ENCODE peak calls at places on chromosomes 16 and 17, in five cellular contexts. R is GM12878, F is gastrocnemius medialis, K is tibial nerve, J is spleen. Z is an unnamed sample. For H3K9me3 and H3K4me1, the result is how much of the 10 kb centered on the place peaks cover.

GRCh38 chr17:68197091-68197996 is 50.5 kb upstream of the AMZ2 start:
- DNase-seq in R (no peak), F (no peak), K (no peak), J (peak), Z (no peak)

GRCh38 chr16:86306811-86307517 is 203.4 kb upstream of the FOXF1 start:
- DNase-seq in R (no peak), F (no peak), K (no peak), J (no peak), Z (no peak)

GRCh38 chr16:52227851-52228250 is 319.1 kb downstream of the TOX3 start:
- DNase-seq in R (no peak), F (no peak), K (no peak), J (no peak), Z (no peak)

GRCh38 chr17:56909742-56910508 is 3.9 kb downstream of the TRIM25 start:
- DNase-seq in R (no peak), F (peak), K (peak), J (no peak), Z (no peak)

GRCh38 chr16:87240211-87241134 is 76.7 kb downstream of the C16orf95 start:
- DNase-seq in R (no peak), F (no peak), K (no peak), J (no peak), Z (no peak)

GRCh38 chr17:71192848-71193247 is 928.0 kb upstream of the SOX9 start:
- DNase-seq in R (no peak), F (no peak), K (no peak), J (no peak), Z (no peak)

GRCh38 chr17:70405492-70406220 is 236.3 kb downstream of the KCNJ2 start:
- DNase-seq in R (peak), F (no peak), K (peak), J (no peak), Z (no peak)

GRCh38 chr17:36851230-36851629 is 86.0 kb upstream of the LHX1 start:
- DNase-seq in R (no peak), F (no peak), K (no peak), J (no peak), Z (no peak)

GRCh38 chr16:12455287-12455798 is 348.3 kb downstream of the CPPED1 start:
- DNase-seq in R (no peak), F (no peak), K (peak), J (peak), Z (no peak)

GRCh38 chr16:17231972-17232371 is 238.8 kb downstream of the XYLT1 start:
- DNase-seq in R (no peak), F (no peak), K (no peak), J (no peak), Z (no peak)

GRCh38 chr17:76681222-76682137 is 29.3 kb downstream of the MXRA7 start:
- DNase-seq in R (no peak), F (peak), K (peak), J (peak), Z (no peak)

GRCh38 chr17:78839762-78840529 is 668 bp downstream of the USP36 start:
- DNase-seq in R (no peak), F (no peak), K (no peak), J (no peak), Z (peak)

GRCh38 chr17:51995797-51996403 is 162.6 kb downstream of the CA10 start:
- DNase-seq in R (no peak), F (no peak), K (no peak), J (no peak), Z (no peak)

GRCh38 chr16:23651943-23652468 is 10.7 kb downstream of the DCTN5 start:
- DNase-seq in R (no peak), F (no peak), K (no peak), J (no peak), Z (no peak)

GRCh38 chr16:23650674-23651073 is 9.4 kb downstream of the DCTN5 start:
- DNase-seq in R (no peak), F (no peak), K (no peak), J (no peak), Z (no peak)
- H3K27ac ChIP-seq in R (peak), F (no peak), K (no peak), J (no peak), Z (no peak)

GRCh38 chr16:35249051-35249450 is 1789.6 kb downstream of the TP53TG3F start:
- DNase-seq in R (no peak), F (no peak), K (no peak), J (no peak), Z (no peak)
- H3K9me3 ChIP-seq in R (under half), F (under half), K (under half), J (under half), Z (under half)

DNA sequence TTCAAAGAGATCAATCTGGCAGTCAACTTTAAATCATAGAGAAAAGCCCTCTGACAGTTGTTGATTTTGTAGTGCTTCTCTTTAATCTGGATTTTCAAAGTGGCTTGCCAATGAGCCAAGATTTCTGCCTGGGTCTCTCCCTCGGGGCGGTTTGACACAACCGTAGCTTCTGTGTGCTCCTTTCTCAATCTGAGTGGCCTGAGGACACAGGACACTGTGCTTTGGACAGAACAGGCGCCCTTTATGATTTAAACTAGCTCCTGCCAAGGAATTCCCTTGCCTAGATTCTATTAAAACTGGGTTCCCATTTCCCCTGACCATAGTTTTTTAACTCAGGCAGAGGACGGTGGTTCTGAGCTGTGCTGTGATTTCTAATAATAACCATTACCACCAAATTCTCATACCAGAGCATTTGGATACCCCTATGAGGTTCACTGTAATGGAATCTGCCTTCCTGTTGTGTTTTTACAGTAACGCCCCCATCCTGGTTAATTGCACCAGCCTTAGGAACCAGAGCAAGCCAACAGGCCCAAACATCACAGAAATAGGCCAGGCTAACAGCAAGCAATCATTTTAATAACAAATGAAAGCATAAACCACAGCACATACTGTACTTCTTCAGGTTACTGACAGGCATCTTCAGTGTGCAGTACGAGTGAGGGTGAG is 4.0 kb downstream of the ZFHX3 start:
- DNase-seq in R (no peak), F (no peak), K (no peak), J (no peak), Z (no peak)
- H3K4me1 ChIP-seq in R (half or more), F (half or more), K (under half), J (under half), Z (under half)

DNA sequence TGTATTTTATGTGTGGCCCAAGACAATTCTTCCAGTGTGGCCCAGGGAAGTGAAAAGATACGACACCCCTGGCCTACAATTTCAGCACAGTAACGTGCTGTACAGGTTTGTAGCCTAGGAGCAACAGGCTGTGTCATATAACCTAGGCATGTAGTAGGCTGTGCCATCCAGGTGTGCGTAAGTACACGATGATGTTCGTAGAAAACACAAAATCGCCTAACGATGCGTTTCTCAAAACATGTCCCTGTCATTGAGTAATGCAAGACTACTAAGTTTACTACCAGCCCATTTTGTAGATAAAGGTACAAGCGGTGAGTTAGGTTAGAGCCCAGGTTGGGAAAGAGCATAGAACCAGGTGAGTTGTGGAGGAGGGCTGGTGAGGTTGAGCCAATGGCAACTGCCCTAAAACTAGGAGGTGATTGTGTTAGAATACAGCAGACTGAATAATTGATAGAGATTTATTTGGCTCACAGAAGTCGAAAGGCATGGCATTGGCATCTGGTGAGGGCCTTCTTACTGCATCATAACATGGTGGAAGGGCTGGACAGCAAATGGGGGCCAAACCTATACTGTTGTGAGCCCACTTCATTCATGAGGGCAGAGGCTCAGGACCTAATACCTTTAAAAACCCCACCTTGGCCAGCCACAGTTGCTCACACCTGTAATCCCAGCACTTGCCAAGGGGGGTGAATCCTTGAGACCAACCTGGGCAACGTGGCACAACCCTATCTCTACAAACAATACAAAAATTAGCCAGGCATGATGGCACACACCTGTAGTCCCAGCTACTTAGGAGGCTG is 4.2 kb downstream of the EIF1 start:
- DNase-seq in R (no peak), F (no peak), K (no peak), J (no peak), Z (no peak)
- H3K27ac ChIP-seq in R (no peak), F (no peak), K (no peak), J (no peak), Z (no peak)

Z was measured in breast epithelium.